ENCODE peak calls at places on chromosome 18, in four cellular contexts. One of them, this sample, is unnamed.

GRCh38 chr18:58205087-58205779 is 161.2 kb downstream of the NEDD4L start:
- DNase-seq in IMR-90: peak
- DNase-seq in Caco-2: no peak
- DNase-seq in body of pancreas: no peak
- DNase-seq in this sample: no peak

GRCh38 chr18:78915446-78916008 is 64.1 kb upstream of the SALL3 start:
- DNase-seq in IMR-90: no peak
- DNase-seq in body of pancreas: no peak
- DNase-seq in Caco-2: no peak
- DNase-seq in this sample: peak

GRCh38 chr18:68267583-68267982 is 447.3 kb downstream of the TMX3 start:
- DNase-seq in Caco-2: no peak
- DNase-seq in IMR-90: peak
- DNase-seq in body of pancreas: no peak
- DNase-seq in this sample: no peak

GRCh38 chr18:79420033-79420745 is 24.5 kb downstream of the NFATC1 start:
- DNase-seq in Caco-2: no peak
- DNase-seq in body of pancreas: no peak
- DNase-seq in IMR-90: no peak
- DNase-seq in this sample: no peak

GRCh38 chr18:6940451-6940970 is 177.1 kb downstream of the LAMA1 start:
- DNase-seq in IMR-90: no peak
- DNase-seq in Caco-2: no peak
- DNase-seq in body of pancreas: no peak
- DNase-seq in this sample: no peak

GRCh38 chr18:22324191-22325131 is 93.3 kb downstream of the CTAGE1 start:
- DNase-seq in IMR-90: no peak
- DNase-seq in Caco-2: no peak
- DNase-seq in body of pancreas: peak
- DNase-seq in this sample: no peak

GRCh38 chr18:48959551-48959920 is 8.8 kb upstream of the SMAD7 start:
- DNase-seq in Caco-2: no peak
- DNase-seq in IMR-90: no peak
- DNase-seq in body of pancreas: no peak
- DNase-seq in this sample: no peak

GRCh38 chr18:44290366-44290855 is 390.3 kb upstream of the SETBP1 start:
- DNase-seq in Caco-2: no peak
- DNase-seq in IMR-90: no peak
- DNase-seq in body of pancreas: no peak
- DNase-seq in this sample: no peak

GRCh38 chr18:72223733-72224132 is 320.4 kb downstream of the CBLN2 start:
- DNase-seq in Caco-2: no peak
- DNase-seq in IMR-90: no peak
- DNase-seq in body of pancreas: no peak
- DNase-seq in this sample: no peak

GRCh38 chr18:14978962-14979535 is 231.1 kb downstream of the ANKRD30B start:
- DNase-seq in body of pancreas: peak
- DNase-seq in IMR-90: no peak
- DNase-seq in Caco-2: no peak
- DNase-seq in this sample: no peak

GRCh38 chr18:39841133-39842041 is 2113.6 kb upstream of the PIK3C3 start:
- DNase-seq in Caco-2: peak
- DNase-seq in body of pancreas: peak
- DNase-seq in IMR-90: peak
- DNase-seq in this sample: peak

GRCh38 chr18:3283908-3284307 is 22.0 kb downstream of the MYL12B start:
- DNase-seq in body of pancreas: no peak
- DNase-seq in IMR-90: no peak
- DNase-seq in Caco-2: no peak
- DNase-seq in this sample: no peak

GRCh38 chr18:55907352-55908045 is 319.5 kb upstream of the TCF4 start:
- DNase-seq in Caco-2: no peak
- DNase-seq in body of pancreas: peak
- DNase-seq in IMR-90: peak
- DNase-seq in this sample: no peak

GRCh38 chr18:26415041-26415440 is 133.3 kb downstream of the KCTD1 start:
- DNase-seq in Caco-2: no peak
- DNase-seq in IMR-90: no peak
- DNase-seq in body of pancreas: no peak
- DNase-seq in this sample: no peak

GRCh38 chr18:58522157-58522556 is 106.7 kb downstream of the ALPK2 start:
- DNase-seq in Caco-2: no peak
- DNase-seq in IMR-90: no peak
- DNase-seq in body of pancreas: no peak
- DNase-seq in this sample: no peak

GRCh38 chr18:11047817-11048216 is 101.6 kb downstream of the PIEZO2 start:
- DNase-seq in body of pancreas: no peak
- DNase-seq in Caco-2: no peak
- DNase-seq in IMR-90: no peak
- DNase-seq in this sample: no peak

GRCh38 chr18:79797518-79798345 is at the start of gene KCNG2:
- DNase-seq in Caco-2: no peak
- DNase-seq in body of pancreas: no peak
- DNase-seq in IMR-90: no peak
- DNase-seq in this sample: peak

GRCh38 chr18:32595735-32596134 is 125.1 kb upstream of the GAREM1 start:
- DNase-seq in body of pancreas: no peak
- DNase-seq in IMR-90: no peak
- DNase-seq in Caco-2: no peak
- DNase-seq in this sample: no peak

GRCh38 chr18:2985628-2986027 is 27.3 kb downstream of the LPIN2 start:
- DNase-seq in IMR-90: peak
- DNase-seq in Caco-2: no peak
- DNase-seq in body of pancreas: no peak
- DNase-seq in this sample: no peak

GRCh38 chr18:46322411-46322891 is 218.3 kb downstream of the HAUS1 start:
- DNase-seq in IMR-90: no peak
- DNase-seq in body of pancreas: no peak
- DNase-seq in Caco-2: no peak
- DNase-seq in this sample: no peak

GRCh38 chr18:36871801-36872200 is 42.9 kb downstream of the KIAA1328 start:
- DNase-seq in body of pancreas: no peak
- DNase-seq in Caco-2: no peak
- DNase-seq in IMR-90: no peak
- DNase-seq in this sample: no peak

GRCh38 chr18:50994031-50994430 is 26.2 kb downstream of the ELAC1 start:
- DNase-seq in Caco-2: no peak
- DNase-seq in IMR-90: no peak
- DNase-seq in body of pancreas: no peak
- DNase-seq in this sample: no peak

GRCh38 chr18:51861041-51861440 is 479.0 kb upstream of the DCC start:
- DNase-seq in body of pancreas: no peak
- DNase-seq in Caco-2: no peak
- DNase-seq in IMR-90: no peak
- DNase-seq in this sample: no peak

GRCh38 chr18:46166261-46166970 is 62.2 kb downstream of the HAUS1 start:
- DNase-seq in IMR-90: no peak
- DNase-seq in body of pancreas: no peak
- DNase-seq in Caco-2: no peak
- DNase-seq in this sample: no peak

GRCh38 chr18:21740474-21740723 is 193 bp upstream of the MIB1 start:
- DNase-seq in IMR-90: peak
- DNase-seq in Caco-2: peak
- DNase-seq in body of pancreas: no peak
- DNase-seq in this sample: no peak

GRCh38 chr18:27823053-27823452 is 353.9 kb downstream of the CDH2 start:
- DNase-seq in Caco-2: no peak
- DNase-seq in IMR-90: no peak
- DNase-seq in body of pancreas: no peak
- DNase-seq in this sample: no peak

GRCh38 chr18:30376515-30376914 is 666.0 kb downstream of the DSC3 start:
- DNase-seq in body of pancreas: no peak
- DNase-seq in IMR-90: no peak
- DNase-seq in Caco-2: no peak
- DNase-seq in this sample: no peak

GRCh38 chr18:41982942-41983660 is 28.1 kb downstream of the PIK3C3 start:
- DNase-seq in body of pancreas: no peak
- DNase-seq in IMR-90: peak
- DNase-seq in Caco-2: no peak
- DNase-seq in this sample: no peak

GRCh38 chr18:2881088-2881487 is 34.3 kb downstream of the EMILIN2 start:
- DNase-seq in body of pancreas: no peak
- DNase-seq in Caco-2: no peak
- DNase-seq in IMR-90: peak
- DNase-seq in this sample: no peak

GRCh38 chr18:58044370-58045264 is 591 bp downstream of the NEDD4L start:
- DNase-seq in IMR-90: peak
- DNase-seq in Caco-2: peak
- DNase-seq in body of pancreas: peak
- DNase-seq in this sample: no peak

GRCh38 chr18:36212301-36212977 is 25.1 kb downstream of the MOCOS start:
- DNase-seq in IMR-90: peak
- DNase-seq in Caco-2: no peak
- DNase-seq in body of pancreas: no peak
- DNase-seq in this sample: no peak

GRCh38 chr18:66993492-66993891 is 389.6 kb upstream of the CDH19 start:
- DNase-seq in body of pancreas: no peak
- DNase-seq in Caco-2: no peak
- DNase-seq in IMR-90: no peak
- DNase-seq in this sample: no peak

GRCh38 chr18:66994790-66995189 is 390.9 kb upstream of the CDH19 start:
- DNase-seq in body of pancreas: no peak
- DNase-seq in Caco-2: no peak
- DNase-seq in IMR-90: no peak
- DNase-seq in this sample: no peak

GRCh38 chr18:66995270-66995669 is 391.4 kb upstream of the CDH19 start:
- DNase-seq in Caco-2: no peak
- DNase-seq in IMR-90: no peak
- DNase-seq in body of pancreas: no peak
- DNase-seq in this sample: no peak

DNA sequence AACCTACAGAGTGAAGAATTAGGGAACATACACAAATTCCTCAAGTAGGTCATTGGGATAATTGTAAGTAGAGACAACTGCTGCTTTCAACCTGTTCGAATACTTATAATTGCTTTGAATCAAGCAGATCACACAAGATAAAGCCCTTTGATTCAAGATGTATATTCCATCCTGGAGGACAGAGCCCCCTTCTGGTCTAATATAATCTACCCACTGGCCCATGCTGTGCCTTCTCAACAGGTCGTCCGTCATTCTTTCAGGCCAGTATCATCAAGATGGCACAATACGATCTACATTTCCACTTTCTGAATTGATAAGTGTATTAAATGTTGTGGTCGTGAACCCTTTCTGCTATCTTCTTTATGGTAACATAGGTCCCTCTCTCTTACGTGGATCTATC is 387.0 kb upstream of the CDH19 start:
- DNase-seq in Caco-2: no peak
- DNase-seq in body of pancreas: no peak
- DNase-seq in IMR-90: no peak
- DNase-seq in this sample: no peak
- TF ChIP-seq CTCF in Caco-2: no peak
- TF ChIP-seq CTCF in body of pancreas: no peak
- TF ChIP-seq CTCF in IMR-90: no peak
- TF ChIP-seq CTCF in this sample: no peak

DNA sequence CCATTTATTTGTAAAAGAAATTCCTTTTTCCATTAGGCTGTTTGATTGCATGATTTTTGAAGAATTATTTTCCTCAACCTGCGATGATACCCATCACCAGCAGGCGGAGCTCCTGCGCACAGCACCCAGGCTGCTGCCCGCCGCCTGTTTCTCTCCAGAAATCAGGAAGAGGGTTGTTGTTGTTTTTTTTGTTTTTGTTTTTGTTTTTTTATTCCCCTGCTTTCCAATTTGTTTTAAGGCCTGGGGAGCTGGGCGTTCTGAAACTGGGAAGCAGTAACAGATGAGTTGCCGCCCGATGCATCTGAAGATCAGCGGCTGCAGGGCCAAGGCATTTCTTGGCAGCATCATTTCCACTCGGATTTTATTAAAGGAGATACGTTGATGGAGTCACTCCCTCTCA is 132.1 kb downstream of the MBP start:
- DNase-seq in body of pancreas: peak
- DNase-seq in Caco-2: no peak
- DNase-seq in IMR-90: peak
- DNase-seq in this sample: no peak
- TF ChIP-seq CTCF in body of pancreas: peak
- TF ChIP-seq CTCF in Caco-2: peak
- TF ChIP-seq CTCF in IMR-90: peak
- TF ChIP-seq CTCF in this sample: peak

GRCh38 chr18:47932170-47932569 is 1.7 kb upstream of the SMAD2 start:
- DNase-seq in body of pancreas: no peak
- DNase-seq in Caco-2: no peak
- DNase-seq in IMR-90: no peak
- DNase-seq in this sample: no peak

GRCh38 chr18:47932603-47933002 is 2.1 kb upstream of the SMAD2 start:
- DNase-seq in IMR-90: no peak
- DNase-seq in body of pancreas: peak
- DNase-seq in Caco-2: no peak
- DNase-seq in this sample: no peak

GRCh38 chr18:47930086-47930843 is at the start of gene SMAD2:
- DNase-seq in Caco-2: peak
- DNase-seq in IMR-90: peak
- DNase-seq in body of pancreas: peak
- DNase-seq in this sample: peak

GRCh38 chr18:47930844-47931706 is 616 bp upstream of the SMAD2 start:
- DNase-seq in body of pancreas: peak
- DNase-seq in Caco-2: peak
- DNase-seq in IMR-90: peak
- DNase-seq in this sample: peak

GRCh38 chr18:47931707-47932103 is 1.2 kb upstream of the SMAD2 start:
- DNase-seq in body of pancreas: peak
- DNase-seq in IMR-90: no peak
- DNase-seq in Caco-2: peak
- DNase-seq in this sample: no peak
- TF ChIP-seq CTCF in body of pancreas: no peak
- TF ChIP-seq CTCF in IMR-90: no peak
- TF ChIP-seq CTCF in Caco-2: peak
- TF ChIP-seq CTCF in this sample: peak

GRCh38 chr18:4358618-4359017 is 96.5 kb downstream of the DLGAP1 start:
- DNase-seq in IMR-90: no peak
- DNase-seq in Caco-2: no peak
- DNase-seq in body of pancreas: no peak
- DNase-seq in this sample: no peak

GRCh38 chr18:4352746-4353522 is 102.2 kb downstream of the DLGAP1 start:
- DNase-seq in Caco-2: no peak
- DNase-seq in body of pancreas: no peak
- DNase-seq in IMR-90: no peak
- DNase-seq in this sample: no peak

GRCh38 chr18:4351005-4351404 is 104.1 kb downstream of the DLGAP1 start:
- DNase-seq in body of pancreas: no peak
- DNase-seq in Caco-2: no peak
- DNase-seq in IMR-90: no peak
- DNase-seq in this sample: no peak

GRCh38 chr18:4356929-4357328 is 98.2 kb downstream of the DLGAP1 start:
- DNase-seq in IMR-90: no peak
- DNase-seq in Caco-2: no peak
- DNase-seq in body of pancreas: no peak
- DNase-seq in this sample: no peak

GRCh38 chr18:4353853-4354418 is 101.2 kb downstream of the DLGAP1 start:
- DNase-seq in body of pancreas: no peak
- DNase-seq in Caco-2: no peak
- DNase-seq in IMR-90: no peak
- DNase-seq in this sample: no peak
- TF ChIP-seq CTCF in body of pancreas: no peak
- TF ChIP-seq CTCF in Caco-2: no peak
- TF ChIP-seq CTCF in IMR-90: no peak
- TF ChIP-seq CTCF in this sample: no peak

This sample was measured in chondrocyte.